ENCODE peak calls at places on chromosomes 11 and 22, in five cellular contexts. M is Right ventricle myocardium superior; E is activated CD4-positive, alpha-beta T cell treated with anti-CD3 and anti-CD28 coated beads for 36 hours; I is activated T-cell treated with anti-CD3 and anti-CD28 coated beads, Interleukin-2, amount 50 U/mL, for 72 hours; H is Panc1. N is an unnamed sample.
A peak's percentile ranks its signal among the peaks of the same experiment; 100 is the strongest.

GRCh38 chr11:69598147-69598546 is 42.8 kb upstream of the CCND1 start:
- ATAC-seq in M (no peak), E (no peak), I (no peak), H (peak; percentile 55), N (no peak)

GRCh38 chr11:8545698-8546366 is 48.2 kb downstream of the STK33 start:
- ATAC-seq in M (no peak), E (no peak), I (no peak), H (no peak), N (no peak)

GRCh38 chr11:2750601-2751522 is 51.1 kb upstream of the KCNQ1OT1 start:
- ATAC-seq in M (no peak), E (no peak), I (no peak), H (no peak), N (no peak)

GRCh38 chr22:44167501-44167900 is 13.2 kb upstream of the PARVG start:
- ATAC-seq in M (no peak), E (no peak), I (no peak), H (no peak), N (no peak)

GRCh38 chr11:64253481-64253880 is 2.2 kb downstream of the PLCB3 start:
- ATAC-seq in M (no peak), E (no peak), I (no peak), H (no peak), N (no peak)

GRCh38 chr11:83773950-83774880 is 488.0 kb upstream of the CCDC90B start:
- ATAC-seq in M (no peak), E (no peak), I (no peak), H (no peak), N (no peak)

GRCh38 chr11:72981067-72981466 is 161.1 kb downstream of the FCHSD2 start:
- ATAC-seq in M (no peak), E (no peak), I (no peak), H (no peak), N (peak; percentile 28)

GRCh38 chr11:82865841-82866240 is 34.4 kb downstream of the PRCP start:
- ATAC-seq in M (no peak), E (no peak), I (no peak), H (no peak), N (no peak)

GRCh38 chr11:70501026-70501901 is 102.9 kb downstream of the CTTN start:
- ATAC-seq in M (peak; percentile 85), E (no peak), I (no peak), H (no peak), N (no peak)

N was measured in activated T-helper 17 cell treated with anti-CD3 and anti-CD28 coated beads, Interleukin-2, amount 50 U/mL, for 72 hours.